ENCODE peak calls at places on chromosomes 11 and 22, in nine cellular contexts. N, T, L, O, H, Q, D, G and B are unnamed samples.

GRCh38 chr11:125170406-125171031 is 6.0 kb downstream of the PKNOX2 start:
- DNase-seq in N (no peak), T (no peak), L (peak; percentile 58), O (no peak), H (no peak), Q (no peak), D (no peak), G (peak; percentile 54), B (no peak)

GRCh38 chr22:37026325-37026724 is 6.8 kb downstream of the MPST start:
- DNase-seq in N (no peak), T (no peak), L (no peak), O (no peak), H (no peak), Q (no peak), D (no peak), G (no peak), B (peak; percentile 45)

GRCh38 chr11:101944896-101945295 is 28.6 kb upstream of the ANGPTL5 start:
- DNase-seq in N (no peak), T (no peak), L (no peak), O (no peak), H (no peak), Q (no peak), D (no peak), G (no peak), B (no peak)

GRCh38 chr11:86594746-86595145 is 77.7 kb downstream of the ME3 start:
- DNase-seq in N (no peak), T (no peak), L (peak; percentile 66), O (no peak), H (no peak), Q (no peak), D (no peak), G (peak; percentile 20), B (no peak)

GRCh38 chr11:127643659-127644058 is 643.1 kb upstream of the KIRREL3 start:
- DNase-seq in N (no peak), T (no peak), L (no peak), O (no peak), H (no peak), Q (no peak), D (no peak), G (no peak), B (no peak)

GRCh38 chr22:28369849-28370248 is 309.8 kb downstream of the TTC28 start:
- DNase-seq in N (no peak), T (no peak), L (peak; percentile 27), O (no peak), H (no peak), Q (no peak), D (no peak), G (peak; percentile 24), B (no peak)

GRCh38 chr11:48090174-48090573 is 109.8 kb downstream of the PTPRJ start:
- DNase-seq in N (no peak), T (no peak), L (no peak), O (no peak), H (no peak), Q (no peak), D (no peak), G (no peak), B (no peak)

GRCh38 chr11:73270089-73270854 is 1.9 kb upstream of the P2RY6 start:
- DNase-seq in N (no peak), T (no peak), L (no peak), O (no peak), H (no peak), Q (no peak), D (peak; percentile 45), G (no peak), B (no peak)

GRCh38 chr11:67024410-67024809 is 1.5 kb downstream of the SYT12 start:
- DNase-seq in N (no peak), T (no peak), L (no peak), O (peak; percentile 20), H (peak; percentile 42), Q (peak; percentile 14), D (peak; percentile 48), G (no peak), B (no peak)

GRCh38 chr11:12818333-12819015 is 144.3 kb downstream of the TEAD1 start:
- DNase-seq in N (no peak), T (no peak), L (no peak), O (no peak), H (no peak), Q (no peak), D (no peak), G (no peak), B (no peak)

GRCh38 chr11:117075186-117075585 is 23.0 kb downstream of the SIK3 start:
- DNase-seq in N (no peak), T (no peak), L (no peak), O (no peak), H (no peak), Q (no peak), D (no peak), G (no peak), B (no peak)

GRCh38 chr11:6812391-6813005 is 13.0 kb upstream of the OR6A2 start:
- DNase-seq in N (peak; percentile 36), T (peak; percentile 62), L (peak; percentile 76), O (no peak), H (peak; percentile 2), Q (no peak), D (peak; percentile 17), G (peak; percentile 77), B (peak; percentile 42)

GRCh38 chr11:60121259-60121658 is 32.8 kb downstream of the MS4A2 start:
- DNase-seq in N (no peak), T (no peak), L (peak; percentile 60), O (no peak), H (no peak), Q (no peak), D (no peak), G (peak; percentile 29), B (no peak)

GRCh38 chr11:91173701-91174100 is 950.9 kb upstream of the CHORDC1 start:
- DNase-seq in N (no peak), T (no peak), L (no peak), O (no peak), H (no peak), Q (no peak), D (no peak), G (no peak), B (no peak)

GRCh38 chr11:29063630-29064361 is 953.0 kb downstream of the KCNA4 start:
- DNase-seq in N (no peak), T (no peak), L (no peak), O (no peak), H (no peak), Q (no peak), D (no peak), G (no peak), B (no peak)

GRCh38 chr11:66568124-66568916 is at the start of gene CTSF:
- DNase-seq in N (peak; percentile 91), T (peak; percentile 90), L (no peak), O (peak; percentile 59), H (peak; percentile 56), Q (peak; percentile 40), D (peak; percentile 64), G (peak; percentile 93), B (peak; percentile 85)

GRCh38 chr22:47187558-47187957 is 425.1 kb downstream of the TBC1D22A start:
- DNase-seq in N (no peak), T (no peak), L (no peak), O (no peak), H (no peak), Q (no peak), D (no peak), G (no peak), B (no peak)

GRCh38 chr11:5564259-5565019 is 16.1 kb upstream of the OR52H1 start:
- DNase-seq in N (no peak), T (no peak), L (peak; percentile 54), O (no peak), H (no peak), Q (no peak), D (no peak), G (no peak), B (no peak)

GRCh38 chr11:118439656-118440055 is 3.4 kb downstream of the KMT2A start:
- DNase-seq in N (no peak), T (no peak), L (no peak), O (no peak), H (no peak), Q (no peak), D (no peak), G (no peak), B (no peak)

GRCh38 chr22:31615940-31616314 is 46.1 kb downstream of the PISD start:
- DNase-seq in N (no peak), T (no peak), L (no peak), O (no peak), H (no peak), Q (no peak), D (no peak), G (no peak), B (no peak)

GRCh38 chr11:80315263-80315662 is 874.4 kb upstream of the TENM4 start:
- DNase-seq in N (no peak), T (no peak), L (no peak), O (no peak), H (no peak), Q (no peak), D (no peak), G (no peak), B (no peak)